ENCODE peak calls at places on chromosome 18, in four cellular contexts. A is choroid plexus epithelial cell; B is stimulated activated CD4-positive, alpha-beta T cell treated with anti-CD3 and anti-CD28 coated beads, Interleukin-4, amount 100 ng/mL, for 4 hours; K is thyroid gland. N is an unnamed sample.

GRCh38 chr18:50453014-50453680 is 78.3 kb downstream of the SKA1 start:
- DNase-seq in A (no peak), B (no peak), K (no peak), N (no peak)

GRCh38 chr18:44453505-44453904 is 227.2 kb upstream of the SETBP1 start:
- DNase-seq in A (no peak), K (no peak), B (no peak), N (no peak)

GRCh38 chr18:12291690-12292089 is 16.4 kb upstream of the TUBB6 start:
- DNase-seq in B (no peak), A (no peak), K (no peak), N (no peak)

GRCh38 chr18:13137939-13138821 is 80.4 kb upstream of the LDLRAD4 start:
- DNase-seq in A (no peak), B (peak; percentile 12), K (peak; percentile 39), N (peak; percentile 28)

GRCh38 chr18:2927745-2928144 is 80.9 kb downstream of the EMILIN2 start:
- DNase-seq in A (no peak), B (no peak), K (no peak), N (no peak)

GRCh38 chr18:13589316-13589715 is 137.0 kb downstream of the FAM210A start:
- DNase-seq in B (no peak), A (no peak), K (no peak), N (no peak)

GRCh38 chr18:62957885-62958472 is 242.6 kb downstream of the PHLPP1 start:
- DNase-seq in B (peak; percentile 15), K (peak; percentile 38), A (peak; percentile 65), N (peak; percentile 29)

GRCh38 chr18:60676807-60677206 is 304.2 kb upstream of the MC4R start:
- DNase-seq in A (no peak), K (no peak), B (no peak), N (no peak)

GRCh38 chr18:74128114-74128513 is 19.5 kb downstream of the FBXO15 start:
- DNase-seq in B (no peak), K (no peak), A (no peak), N (no peak)

GRCh38 chr18:10659594-10659993 is 133.8 kb downstream of the NAPG start:
- DNase-seq in A (no peak), K (no peak), B (no peak), N (no peak)

GRCh38 chr18:79572848-79573451 is 106.7 kb upstream of the CTDP1 start:
- DNase-seq in K (no peak), A (no peak), B (no peak), N (no peak)

GRCh38 chr18:76686737-76687231 is 135.6 kb upstream of the ZNF236 start:
- DNase-seq in K (peak; percentile 65), A (peak; percentile 78), B (no peak), N (no peak)

GRCh38 chr18:55439036-55439435 is 149.0 kb downstream of the TCF4 start:
- DNase-seq in K (no peak), B (no peak), A (no peak), N (no peak)

GRCh38 chr18:22194151-22194598 is 24.8 kb downstream of the GATA6 start:
- DNase-seq in B (no peak), K (no peak), A (no peak), N (no peak)

GRCh38 chr18:75244336-75244735 is 33.7 kb downstream of the TSHZ1 start:
- DNase-seq in B (no peak), K (peak; percentile 35), A (no peak), N (no peak)

GRCh38 chr18:59072727-59073421 is 66.8 kb upstream of the SEC11C start:
- DNase-seq in K (no peak), A (no peak), B (no peak), N (no peak)

GRCh38 chr18:58105908-58106673 is 62.1 kb downstream of the NEDD4L start:
- DNase-seq in K (no peak), A (peak; percentile 15), B (no peak), N (no peak)

GRCh38 chr18:12770469-12771219 is 67.8 kb downstream of the PSMG2 start:
- DNase-seq in A (peak; percentile 22), B (no peak), K (no peak), N (no peak)

GRCh38 chr18:56919190-56919589 is 227.7 kb upstream of the BOD1L2 start:
- DNase-seq in B (no peak), K (no peak), A (no peak), N (no peak)

N was measured in activated T-cell treated with anti-CD3 and anti-CD28 coated beads for 48 hours.